ENCODE peak calls at places on chromosome 5, in four cellular contexts. A is CD8-positive, alpha-beta memory T cell; I is COR-L47; T is tibial nerve. E is an unnamed sample.

GRCh38 chr5:138843789-138844461 is 31.2 kb downstream of the LRRTM2 start:
- DNase-seq in I (no peak), A (no peak), T (no peak), E (no peak)

GRCh38 chr5:8848362-8848761 is 697.5 kb downstream of the SEMA5A start:
- DNase-seq in I (peak), A (no peak), T (no peak), E (no peak)

GRCh38 chr5:1750469-1750868 is 49.2 kb downstream of the MRPL36 start:
- DNase-seq in A (no peak), I (no peak), T (peak), E (no peak)

GRCh38 chr5:9387879-9388278 is 158.0 kb downstream of the SEMA5A start:
- DNase-seq in A (no peak), I (no peak), T (no peak), E (no peak)

GRCh38 chr5:32842798-32843531 is 131.8 kb downstream of the NPR3 start:
- DNase-seq in A (no peak), I (no peak), T (no peak), E (no peak)

GRCh38 chr5:135186662-135187522 is 152.9 kb upstream of the PITX1 start:
- DNase-seq in A (no peak), I (no peak), T (no peak), E (peak)

GRCh38 chr5:36928947-36929346 is 52.4 kb downstream of the NIPBL start:
- DNase-seq in T (no peak), I (no peak), A (no peak), E (no peak)

GRCh38 chr5:115214541-115214940 is 44.8 kb upstream of the TRIM36 start:
- DNase-seq in T (no peak), A (no peak), I (no peak), E (no peak)

GRCh38 chr5:137734962-137735530 is 843 bp downstream of the KLHL3 start:
- DNase-seq in T (no peak), A (no peak), I (peak), E (peak)

GRCh38 chr5:159459132-159459627 is 128.9 kb upstream of the IL12B start:
- DNase-seq in A (no peak), I (no peak), T (no peak), E (no peak)

GRCh38 chr5:161306354-161306990 is 240.1 kb downstream of the GABRB2 start:
- DNase-seq in I (no peak), T (no peak), A (no peak), E (no peak)

GRCh38 chr5:109740329-109740728 is 50.6 kb downstream of the MAN2A1 start:
- DNase-seq in A (no peak), I (no peak), T (no peak), E (no peak)

GRCh38 chr5:51279983-51280382 is 103.3 kb upstream of the ISL1 start:
- DNase-seq in T (no peak), A (no peak), I (peak), E (no peak)

GRCh38 chr5:30607301-30607700 is 586.2 kb upstream of the CDH6 start:
- DNase-seq in I (peak), T (no peak), A (no peak), E (no peak)

GRCh38 chr5:58240286-58240685 is 219.6 kb downstream of the PLK2 start:
- DNase-seq in T (no peak), I (no peak), A (no peak), E (no peak)

GRCh38 chr5:78472469-78473106 is 112.2 kb downstream of the SCAMP1 start:
- DNase-seq in T (no peak), A (no peak), I (no peak), E (no peak)

GRCh38 chr5:53367727-53368126 is 112.7 kb upstream of the FST start:
- DNase-seq in T (no peak), A (no peak), I (no peak), E (no peak)

GRCh38 chr5:157549283-157549629 is 26.3 kb downstream of the ADAM19 start:
- DNase-seq in T (no peak), A (no peak), I (no peak), E (no peak)

GRCh38 chr5:179154991-179155955 is 95.1 kb downstream of the ZNF354C start:
- DNase-seq in A (no peak), I (no peak), T (no peak), E (no peak)

GRCh38 chr5:157994271-157994691 is 135.3 kb upstream of the CLINT1 start:
- DNase-seq in T (no peak), I (no peak), A (peak), E (no peak)

GRCh38 chr5:139061274-139061673 is 136.9 kb downstream of the SIL1 start:
- DNase-seq in A (no peak), I (no peak), T (no peak), E (peak)

GRCh38 chr5:41508696-41509398 is 1.6 kb downstream of the PLCXD3 start:
- DNase-seq in I (no peak), A (no peak), T (no peak), E (no peak)

GRCh38 chr5:33772276-33772990 is 119.4 kb downstream of the ADAMTS12 start:
- DNase-seq in A (no peak), T (no peak), I (no peak), E (no peak)

GRCh38 chr5:53350408-53350807 is 130.0 kb upstream of the FST start:
- DNase-seq in T (no peak), A (no peak), I (no peak), E (no peak)

GRCh38 chr5:55850839-55851674 is at the start of gene IL31RA:
- DNase-seq in T (no peak), I (no peak), A (no peak), E (no peak)

GRCh38 chr5:148020247-148020646 is 43.5 kb upstream of the SPINK5 start:
- DNase-seq in I (no peak), T (no peak), A (no peak), E (no peak)

GRCh38 chr5:168088415-168089165 is 202.9 kb upstream of the WWC1 start:
- DNase-seq in A (no peak), T (no peak), I (no peak), E (no peak)

GRCh38 chr5:13944564-13945195 is at the start of gene DNAH5:
- DNase-seq in A (no peak), T (no peak), I (peak), E (no peak)

GRCh38 chr5:2904956-2905355 is 153.5 kb upstream of the IRX2 start:
- DNase-seq in T (no peak), A (no peak), I (no peak), E (peak)

GRCh38 chr5:143554194-143554717 is 150.8 kb upstream of the NR3C1 start:
- DNase-seq in T (no peak), A (no peak), I (no peak), E (no peak)

GRCh38 chr5:15501057-15501791 is 1.2 kb downstream of the FBXL7 start:
- DNase-seq in A (no peak), I (no peak), T (peak), E (peak)

GRCh38 chr5:160183075-160183474 is 46.2 kb upstream of the FABP6 start:
- DNase-seq in A (no peak), T (no peak), I (no peak), E (no peak)

GRCh38 chr5:140800816-140801493 is at the start of gene PCDHA3:
- DNase-seq in I (no peak), A (no peak), T (no peak), E (no peak)